ENCODE peak calls at places on chromosomes 5 and 9, in six cellular contexts. I is mesenchymal stem cell; Y is CD4-positive, alpha-beta memory T cell; M is endothelial cell of umbilical vein; B is HCT116; H is iPS DF 6.9. A is an unnamed sample.

GRCh38 chr9:79757906-79758669 is 186.3 kb downstream of the TLE4 start:
- DNase-seq in H (no peak), B (no peak), M (peak), Y (no peak), I (peak), A (no peak)

GRCh38 chr5:98458004-98458403 is 315.5 kb upstream of the RGMB start:
- DNase-seq in Y (no peak), H (no peak), I (peak), B (no peak), M (no peak), A (no peak)

GRCh38 chr5:165227515-165227914 is 1722.1 kb downstream of the MAT2B start:
- DNase-seq in M (no peak), Y (no peak), I (no peak), H (no peak), B (no peak), A (no peak)

GRCh38 chr5:149133795-149134777 is 7.2 kb upstream of the ABLIM3 start:
- DNase-seq in H (no peak), B (peak), I (peak), Y (no peak), M (peak), A (no peak)

GRCh38 chr9:70428781-70429180 is 14.3 kb upstream of the KLF9 start:
- DNase-seq in I (no peak), Y (no peak), B (no peak), M (no peak), H (no peak), A (no peak)

GRCh38 chr5:61881821-61882220 is 424.2 kb upstream of the KIF2A start:
- DNase-seq in B (no peak), I (no peak), M (no peak), Y (no peak), H (no peak), A (no peak)

GRCh38 chr9:14277202-14277601 is 36.7 kb downstream of the NFIB start:
- DNase-seq in Y (no peak), B (peak), I (peak), M (peak), H (no peak), A (peak)

GRCh38 chr5:154358410-154359221 is 87.2 kb upstream of the SAP30L start:
- DNase-seq in H (no peak), M (no peak), Y (no peak), B (no peak), I (peak), A (no peak)

GRCh38 chr9:18985464-18985951 is 47.5 kb downstream of the SAXO1 start:
- DNase-seq in I (no peak), Y (no peak), B (no peak), M (no peak), H (no peak), A (no peak)

GRCh38 chr5:84693256-84693655 is 308.6 kb upstream of the EDIL3 start:
- DNase-seq in Y (no peak), I (no peak), M (no peak), B (no peak), H (no peak), A (no peak)

GRCh38 chr5:179284751-179285191 is 60.5 kb downstream of the ADAMTS2 start:
- DNase-seq in Y (no peak), B (no peak), I (peak), H (no peak), M (no peak), A (no peak)

GRCh38 chr5:69415584-69415958 is 655 bp downstream of the MARVELD2 start:
- DNase-seq in H (no peak), I (no peak), B (peak), M (peak), Y (no peak), A (no peak)

GRCh38 chr9:110217656-110218099 is 9.7 kb upstream of the C9orf152 start:
- DNase-seq in H (no peak), Y (peak), M (peak), I (peak), B (peak), A (no peak)

GRCh38 chr5:59744531-59744992 is 149.0 kb downstream of the PDE4D start:
- DNase-seq in H (no peak), I (peak), M (peak), B (no peak), Y (no peak), A (peak)

GRCh38 chr9:4117835-4118610 is 181.8 kb downstream of the GLIS3 start:
- DNase-seq in I (no peak), Y (peak), B (no peak), H (peak), M (no peak), A (no peak)

GRCh38 chr5:14362511-14362910 is 219.1 kb upstream of the OTULINL start:
- DNase-seq in H (no peak), B (no peak), M (no peak), I (no peak), Y (no peak), A (no peak)

GRCh38 chr5:55438931-55439477 is 95.8 kb downstream of the PLPP1 start:
- DNase-seq in I (peak), H (no peak), M (no peak), Y (no peak), B (no peak), A (no peak)

GRCh38 chr9:113910036-113910639 is 34.0 kb downstream of the ZNF618 start:
- DNase-seq in H (no peak), M (no peak), I (no peak), B (no peak), Y (no peak), A (no peak)

GRCh38 chr9:124300312-124300711 is 42.6 kb downstream of the NEK6 start:
- DNase-seq in B (no peak), Y (no peak), M (no peak), I (no peak), H (no peak), A (no peak)

GRCh38 chr9:129606161-129607025 is 14.5 kb downstream of the C9orf50 start:
- DNase-seq in I (peak), B (no peak), Y (no peak), H (no peak), M (no peak), A (no peak)

GRCh38 chr5:178112545-178112944 is 787 bp upstream of the N4BP3 start:
- DNase-seq in B (no peak), M (no peak), I (no peak), H (no peak), Y (no peak), A (no peak)

GRCh38 chr9:71672573-71672972 is 95.7 kb downstream of the CEMIP2 start:
- DNase-seq in B (no peak), Y (no peak), H (no peak), I (no peak), M (no peak), A (no peak)

GRCh38 chr9:214488-215448 is at the start of gene DOCK8:
- DNase-seq in H (peak), I (no peak), B (peak), M (peak), Y (peak), A (peak)

GRCh38 chr5:151270599-151270998 is 17.6 kb downstream of the GM2A start:
- DNase-seq in M (no peak), H (no peak), B (no peak), I (peak), Y (no peak), A (no peak)

GRCh38 chr9:127102176-127102575 is 20.3 kb downstream of the ANGPTL2 start:
- DNase-seq in Y (no peak), B (no peak), H (no peak), I (no peak), M (no peak), A (no peak)
- H3K27ac ChIP-seq in Y (no peak), B (no peak), H (no peak), I (no peak), M (no peak), A (no peak)

GRCh38 chr5:137565450-137565849 is 66.3 kb upstream of the SPOCK1 start:
- DNase-seq in Y (no peak), I (no peak), M (no peak), B (no peak), H (no peak), A (no peak)
- H3K27ac ChIP-seq in Y (no peak), I (peak), M (no peak), B (no peak), H (no peak), A (no peak)

DNA sequence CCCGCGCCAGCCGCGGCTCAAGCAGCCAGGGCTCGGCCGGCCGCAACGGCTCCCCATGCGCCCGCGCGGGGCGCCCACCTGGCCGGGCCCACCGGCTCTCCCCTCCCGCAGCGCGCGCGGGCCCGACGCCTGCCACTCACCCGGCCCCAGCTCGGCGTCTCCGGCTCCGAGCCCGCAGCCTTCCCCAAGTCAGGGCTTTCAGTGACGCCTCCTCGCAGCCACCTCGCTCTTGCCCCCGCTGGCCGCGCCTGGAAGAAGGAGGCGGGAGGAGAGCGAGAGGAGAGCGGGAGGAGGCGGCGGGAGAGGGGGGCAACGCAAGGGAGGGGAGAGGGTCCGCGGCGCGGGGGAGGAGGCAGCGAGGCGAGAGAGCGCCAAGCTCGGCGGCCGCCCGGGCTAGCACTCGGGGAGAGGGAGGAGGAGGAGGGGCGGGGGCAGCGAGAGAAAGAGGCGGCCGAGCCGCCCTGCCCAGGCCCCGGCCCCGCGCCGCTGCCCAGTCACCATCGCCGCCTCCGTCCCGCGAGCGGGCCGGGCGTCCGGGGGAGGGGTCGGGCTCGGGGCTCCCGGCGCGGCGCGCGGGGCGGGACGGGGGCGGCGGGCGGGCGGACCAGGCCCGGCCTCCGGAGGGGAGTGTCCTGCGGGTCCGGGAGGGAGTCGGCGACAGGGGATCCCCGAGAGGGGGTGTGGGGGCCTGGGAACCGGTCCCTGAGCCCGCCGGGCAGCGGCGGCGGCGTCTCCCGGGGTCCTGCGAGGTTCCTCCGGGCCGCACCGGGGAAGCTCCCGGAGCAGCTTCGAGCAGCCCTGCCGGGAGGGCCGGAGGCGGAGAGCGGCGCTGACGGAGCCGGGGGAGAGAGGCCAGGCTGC is at the start of gene LHFPL2:
- DNase-seq in Y (peak), H (no peak), I (peak), M (peak), B (no peak), A (no peak)
- H3K27ac ChIP-seq in Y (no peak), H (no peak), I (peak), M (peak), B (peak), A (peak)

GRCh38 chr5:142170254-142170953 is 61.8 kb downstream of the NDFIP1 start:
- DNase-seq in B (no peak), M (no peak), H (no peak), I (no peak), Y (no peak), A (no peak)
- H3K27ac ChIP-seq in B (peak), M (no peak), H (no peak), I (no peak), Y (no peak), A (peak)

DNA sequence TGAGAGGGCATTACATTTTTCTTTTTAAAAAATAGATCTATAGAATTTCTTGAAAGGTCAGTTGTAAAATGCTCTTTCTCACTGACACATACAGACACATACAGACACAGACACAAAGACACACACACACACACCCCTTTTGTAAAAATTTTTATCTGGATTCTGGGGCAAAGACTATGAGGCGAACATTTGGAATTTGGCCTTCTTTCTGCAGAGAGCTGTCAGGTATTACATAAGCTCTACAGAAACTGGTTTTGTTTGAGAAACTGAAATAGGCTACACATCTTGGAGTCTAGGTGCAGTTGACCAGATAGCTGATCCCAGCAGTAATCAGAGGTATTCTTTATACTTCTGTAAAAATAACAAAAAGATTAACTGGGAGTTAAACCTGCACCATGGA is 315.9 kb upstream of the RPS23 start:
- DNase-seq in H (no peak), I (no peak), B (no peak), M (no peak), Y (no peak), A (no peak)
- H3K27ac ChIP-seq in H (no peak), I (no peak), B (no peak), M (no peak), Y (no peak), A (no peak)

DNA sequence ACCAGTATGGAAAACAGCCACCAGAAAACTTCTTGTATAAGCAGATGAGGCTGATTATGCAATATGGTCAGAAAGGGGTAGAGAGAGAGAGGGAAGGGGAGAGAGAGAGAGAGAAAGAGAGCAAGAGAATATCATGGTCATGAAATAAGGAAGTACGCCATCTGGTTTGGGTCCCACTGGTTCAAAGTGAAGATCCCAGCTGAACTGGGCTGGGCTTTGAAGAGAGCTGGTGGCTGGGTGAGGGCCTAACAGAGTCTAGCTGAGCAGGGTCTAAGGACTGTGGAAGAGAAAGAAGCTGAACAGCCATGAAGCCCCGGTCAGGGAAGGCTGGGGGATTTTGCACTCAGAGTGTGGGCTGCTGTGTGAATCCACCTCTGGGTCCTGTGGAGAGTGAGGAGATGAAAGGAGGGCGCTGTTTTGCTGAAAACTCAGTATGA is 14.6 kb downstream of the TRIM14 start:
- DNase-seq in Y (no peak), B (no peak), I (no peak), H (no peak), M (no peak), A (no peak)
- H3K27ac ChIP-seq in Y (peak), B (no peak), I (no peak), H (no peak), M (no peak), A (no peak)

GRCh38 chr9:89309608-89310485 is 1.1 kb upstream of the CKS2 start:
- DNase-seq in B (peak), I (peak), H (no peak), Y (no peak), M (peak), A (no peak)

GRCh38 chr9:89313842-89314241 is 2.8 kb downstream of the CKS2 start:
- DNase-seq in M (no peak), I (peak), H (no peak), Y (no peak), B (no peak), A (no peak)

GRCh38 chr9:89310486-89311345 is at the start of gene CKS2:
- DNase-seq in Y (peak), I (peak), B (peak), M (peak), H (peak), A (peak)

GRCh38 chr9:89311346-89312153 is 555 bp downstream of the CKS2 start:
- DNase-seq in M (peak), H (no peak), I (peak), B (no peak), Y (no peak), A (no peak)

GRCh38 chr9:89312154-89312616 is 1.2 kb downstream of the CKS2 start:
- DNase-seq in H (no peak), I (peak), Y (no peak), M (peak), B (no peak), A (no peak)
- H3K27ac ChIP-seq in H (no peak), I (peak), Y (peak), M (peak), B (peak), A (peak)